ENCODE peak calls at places on chromosomes 13 and 19, in seven cellular contexts. E, O, S, V, J, P and L are unnamed samples.

GRCh38 chr13:47252627-47253026 is 355.8 kb upstream of the HTR2A start:
- DNase-seq in E (no peak), O (peak; percentile 13), S (no peak), V (no peak), J (no peak), P (no peak), L (no peak)

GRCh38 chr13:29046588-29046987 is 226.4 kb downstream of the MTUS2 start:
- DNase-seq in E (no peak), O (no peak), S (no peak), V (no peak), J (no peak), P (no peak), L (no peak)

GRCh38 chr19:17775245-17775927 is 19.6 kb upstream of the B3GNT3 start:
- DNase-seq in E (no peak), O (no peak), S (no peak), V (no peak), J (no peak), P (no peak), L (no peak)

GRCh38 chr19:35750167-35750566 is 1.8 kb downstream of the LIN37 start:
- DNase-seq in E (no peak), O (no peak), S (no peak), V (no peak), J (no peak), P (no peak), L (no peak)

GRCh38 chr13:49298903-49299605 is 51.3 kb downstream of the CDADC1 start:
- DNase-seq in E (no peak), O (no peak), S (no peak), V (no peak), J (no peak), P (no peak), L (no peak)

GRCh38 chr19:45125975-45126493 is 33.1 kb downstream of the PPP1R37 start:
- DNase-seq in E (peak; percentile 27), O (peak; percentile 37), S (no peak), V (peak; percentile 60), J (peak; percentile 48), P (peak; percentile 10), L (peak; percentile 66)

GRCh38 chr19:5623397-5624153 is 692 bp downstream of the SAFB start:
- DNase-seq in E (no peak), O (no peak), S (no peak), V (peak; percentile 10), J (no peak), P (no peak), L (peak; percentile 42)

GRCh38 chr19:40717880-40718773 is 1.2 kb downstream of the ITPKC start:
- DNase-seq in E (peak; percentile 48), O (no peak), S (no peak), V (no peak), J (no peak), P (no peak), L (peak; percentile 66)

GRCh38 chr19:2302319-2303208 is 5.4 kb downstream of the LINGO3 start:
- DNase-seq in E (no peak), O (peak; percentile 47), S (no peak), V (no peak), J (no peak), P (no peak), L (peak; percentile 72)

GRCh38 chr13:30140973-30141372 is 166.4 kb downstream of the KATNAL1 start:
- DNase-seq in E (no peak), O (no peak), S (no peak), V (no peak), J (no peak), P (no peak), L (no peak)

GRCh38 chr19:19040417-19040816 is 7.0 kb downstream of the ARMC6 start:
- DNase-seq in E (peak; percentile 65), O (peak; percentile 71), S (peak; percentile 90), V (no peak), J (no peak), P (peak; percentile 96), L (peak; percentile 72)

GRCh38 chr19:50894478-50895356 is 16.5 kb downstream of the KLK4 start:
- DNase-seq in E (no peak), O (no peak), S (no peak), V (no peak), J (no peak), P (no peak), L (no peak)

GRCh38 chr13:70668293-70668692 is 560.0 kb upstream of the KLHL1 start:
- DNase-seq in E (no peak), O (no peak), S (no peak), V (no peak), J (no peak), P (no peak), L (no peak)

GRCh38 chr19:42965204-42965603 is 28.2 kb upstream of the PSG7 start:
- DNase-seq in E (no peak), O (peak; percentile 1), S (no peak), V (no peak), J (no peak), P (no peak), L (no peak)

GRCh38 chr19:4678881-4679379 is 8.8 kb upstream of the MYDGF start:
- DNase-seq in E (peak; percentile 47), O (peak; percentile 37), S (no peak), V (no peak), J (no peak), P (no peak), L (peak; percentile 48)

GRCh38 chr19:41449079-41449864 is 6.3 kb downstream of the ERICH4 start:
- DNase-seq in E (peak; percentile 83), O (peak; percentile 62), S (peak; percentile 32), V (peak; percentile 62), J (peak; percentile 30), P (peak; percentile 35), L (peak; percentile 82)

GRCh38 chr19:38441660-38442348 is 8.3 kb downstream of the RYR1 start:
- DNase-seq in E (no peak), O (no peak), S (no peak), V (no peak), J (no peak), P (no peak), L (no peak)

GRCh38 chr13:48094404-48094780 is 512 bp downstream of the MED4 start:
- DNase-seq in E (no peak), O (no peak), S (no peak), V (no peak), J (no peak), P (no peak), L (no peak)

GRCh38 chr13:30881191-30881651 is 24.9 kb upstream of the MEDAG start:
- DNase-seq in E (peak; percentile 72), O (no peak), S (no peak), V (no peak), J (no peak), P (no peak), L (peak; percentile 64)

GRCh38 chr19:5335101-5335500 is 5.5 kb downstream of the PTPRS start:
- DNase-seq in E (no peak), O (no peak), S (no peak), V (no peak), J (no peak), P (no peak), L (no peak)

GRCh38 chr19:48554385-48555091 is 2.6 kb downstream of the SULT2B1 start:
- DNase-seq in E (no peak), O (no peak), S (no peak), V (no peak), J (no peak), P (no peak), L (no peak)

GRCh38 chr19:48321622-48322591 is 3.4 kb upstream of the EMP3 start:
- DNase-seq in E (peak; percentile 99), O (peak; percentile 100), S (peak; percentile 98), V (peak; percentile 99), J (peak; percentile 98), P (peak; percentile 99), L (peak; percentile 99)

GRCh38 chr19:41945135-41945766 is 13.9 kb downstream of the RABAC1 start:
- DNase-seq in E (no peak), O (no peak), S (no peak), V (peak; percentile 88), J (no peak), P (no peak), L (no peak)

GRCh38 chr13:98239156-98240076 is 62.3 kb upstream of the RNF113B start:
- DNase-seq in E (no peak), O (no peak), S (no peak), V (no peak), J (no peak), P (no peak), L (no peak)

GRCh38 chr19:17292301-17293074 is 10.7 kb downstream of the ABHD8 start:
- DNase-seq in E (peak; percentile 73), O (peak; percentile 83), S (peak; percentile 59), V (peak; percentile 67), J (peak; percentile 26), P (peak; percentile 83), L (peak; percentile 75)

GRCh38 chr13:46041335-46041934 is 11.1 kb downstream of the ZC3H13 start:
- DNase-seq in E (no peak), O (peak; percentile 15), S (no peak), V (no peak), J (no peak), P (no peak), L (no peak)

GRCh38 chr13:28540612-28541011 is 45.7 kb upstream of the FLT1 start:
- DNase-seq in E (no peak), O (no peak), S (no peak), V (no peak), J (no peak), P (no peak), L (no peak)

GRCh38 chr13:37617162-37617561 is 18.6 kb upstream of the POSTN start:
- DNase-seq in E (no peak), O (peak; percentile 76), S (no peak), V (no peak), J (no peak), P (peak; percentile 24), L (no peak)

GRCh38 chr13:58495668-58496067 is 864.1 kb downstream of the PCDH17 start:
- DNase-seq in E (no peak), O (no peak), S (no peak), V (no peak), J (no peak), P (no peak), L (no peak)

GRCh38 chr13:46571189-46571901 is 18.4 kb downstream of the LRCH1 start:
- DNase-seq in E (no peak), O (peak; percentile 58), S (no peak), V (no peak), J (no peak), P (no peak), L (no peak)

GRCh38 chr13:100913143-100913542 is 238.5 kb upstream of the TMTC4 start:
- DNase-seq in E (no peak), O (no peak), S (no peak), V (no peak), J (no peak), P (no peak), L (no peak)

GRCh38 chr19:15249912-15250634 is 17.8 kb upstream of the EPHX3 start:
- DNase-seq in E (peak; percentile 78), O (peak; percentile 92), S (peak; percentile 81), V (no peak), J (no peak), P (no peak), L (peak; percentile 80)

GRCh38 chr19:7176792-7177191 is 107.3 kb downstream of the ZNF557 start:
- DNase-seq in E (no peak), O (no peak), S (no peak), V (no peak), J (no peak), P (no peak), L (no peak)

GRCh38 chr19:55855160-55855559 is 18.8 kb downstream of the NLRP4 start:
- DNase-seq in E (no peak), O (no peak), S (no peak), V (no peak), J (no peak), P (no peak), L (no peak)

GRCh38 chr19:15640294-15640903 is at the start of gene CYP4F3:
- DNase-seq in E (peak; percentile 52), O (no peak), S (no peak), V (no peak), J (peak; percentile 51), P (no peak), L (peak; percentile 62)

GRCh38 chr13:44719857-44720671 is 143.9 kb upstream of the TSC22D1 start:
- DNase-seq in E (no peak), O (peak; percentile 96), S (peak; percentile 47), V (no peak), J (no peak), P (no peak), L (no peak)

GRCh38 chr13:113930711-113931637 is 42.9 kb downstream of the C13orf46 start:
- DNase-seq in E (peak; percentile 16), O (no peak), S (no peak), V (peak; percentile 25), J (no peak), P (no peak), L (no peak)

GRCh38 chr19:33678796-33679195 is 57.0 kb downstream of the CHST8 start:
- DNase-seq in E (no peak), O (no peak), S (no peak), V (no peak), J (peak; percentile 94), P (no peak), L (no peak)